ENCODE peak calls at places on chromosomes 13 and 19, in seven cellular contexts. F is osteocyte; Y is AG20443; G is EH; L is astrocyte of the hippocampus; R is activated T-cell treated with anti-CD3 and anti-CD28 coated beads, Interleukin-2, amount 50 U/mL, for 72 hours; K is suprapubic skin. P is an unnamed sample.

GRCh38 chr19:38759590-38760003 is 13.7 kb downstream of the LGALS7 start:
- DNase-seq in Y (no peak), L (no peak), F (no peak), K (no peak), G (no peak), R (no peak), P (peak)

GRCh38 chr19:39542198-39542597 is 2.2 kb upstream of the EID2 start:
- DNase-seq in R (no peak), G (no peak), Y (no peak), L (no peak), K (no peak), F (peak), P (peak)

GRCh38 chr19:17229890-17230289 is 3.9 kb downstream of the OCEL1 start:
- DNase-seq in L (no peak), K (no peak), R (no peak), Y (no peak), F (no peak), G (no peak), P (no peak)

GRCh38 chr13:109140054-109140776 is 510.8 kb downstream of the MYO16 start:
- DNase-seq in F (no peak), Y (no peak), L (no peak), K (no peak), G (no peak), R (no peak), P (peak)

GRCh38 chr19:16078311-16078758 is 2.0 kb downstream of the TPM4 start:
- DNase-seq in G (no peak), K (peak), F (no peak), R (peak), Y (no peak), L (peak), P (no peak)

GRCh38 chr19:39154626-39155100 is 29.1 kb downstream of the PAK4 start:
- DNase-seq in F (no peak), L (no peak), Y (no peak), K (no peak), G (no peak), R (no peak), P (no peak)

GRCh38 chr13:21986602-21987001 is 315.7 kb downstream of the FGF9 start:
- DNase-seq in L (no peak), Y (peak), R (no peak), G (no peak), K (peak), F (no peak), P (peak)

GRCh38 chr19:2494084-2494446 is 18.1 kb downstream of the GADD45B start:
- DNase-seq in F (no peak), R (no peak), K (no peak), G (peak), Y (peak), L (peak), P (peak)

GRCh38 chr13:100533588-100534041 is 55.0 kb downstream of the GGACT start:
- DNase-seq in Y (no peak), G (no peak), R (no peak), K (no peak), F (peak), L (no peak), P (no peak)

GRCh38 chr19:48638831-48639381 is 1.7 kb upstream of the DBP start:
- DNase-seq in G (no peak), R (no peak), Y (no peak), L (no peak), F (no peak), K (peak), P (no peak)

GRCh38 chr19:53308339-53308811 is 25.2 kb upstream of the ZNF845 start:
- DNase-seq in R (peak), L (no peak), K (no peak), G (no peak), F (peak), Y (peak), P (peak)

GRCh38 chr19:40503300-40503699 is 36.5 kb downstream of the SPTBN4 start:
- DNase-seq in K (no peak), F (no peak), R (no peak), L (no peak), G (no peak), Y (no peak), P (no peak)

GRCh38 chr13:41547253-41548000 is 90.1 kb downstream of the RGCC start:
- DNase-seq in K (no peak), F (no peak), G (no peak), Y (peak), R (no peak), L (no peak), P (peak)

GRCh38 chr13:108915634-108916497 is 286.5 kb downstream of the MYO16 start:
- DNase-seq in G (peak), K (peak), Y (peak), R (peak), L (peak), F (no peak), P (peak)

GRCh38 chr19:18428837-18429674 is 8.9 kb downstream of the ISYNA1 start:
- DNase-seq in G (peak), L (peak), K (peak), F (peak), R (peak), Y (peak), P (peak)

GRCh38 chr19:44847144-44848035 is 1.3 kb downstream of the NECTIN2 start:
- DNase-seq in F (peak), L (peak), Y (peak), G (peak), K (peak), R (peak), P (peak)

GRCh38 chr19:12580180-12580694 is 29.0 kb upstream of the ZNF564 start:
- DNase-seq in K (no peak), F (peak), Y (no peak), L (peak), R (no peak), G (peak), P (no peak)

GRCh38 chr19:46000497-46001246 is 5.4 kb downstream of the CCDC61 start:
- DNase-seq in F (no peak), Y (peak), R (peak), K (no peak), L (peak), G (no peak), P (peak)

GRCh38 chr19:3986260-3987041 is 1.2 kb upstream of the EEF2 start:
- DNase-seq in Y (peak), F (no peak), K (no peak), L (peak), G (peak), R (peak), P (peak)

GRCh38 chr13:98143157-98143553 is 261 bp downstream of the FARP1 start:
- DNase-seq in F (no peak), L (no peak), Y (no peak), K (no peak), G (no peak), R (peak), P (peak)

GRCh38 chr19:14113762-14114414 is 3.7 kb downstream of the PRKACA start:
- DNase-seq in K (no peak), L (no peak), R (peak), G (no peak), F (no peak), Y (no peak), P (no peak)

GRCh38 chr19:6362351-6362801 is 1.0 kb downstream of the CLPP start:
- DNase-seq in G (peak), K (no peak), R (peak), L (no peak), Y (no peak), F (no peak), P (no peak)

GRCh38 chr13:99468971-99469545 is 32.2 kb upstream of the TM9SF2 start:
- DNase-seq in F (no peak), Y (no peak), G (no peak), K (no peak), R (no peak), L (no peak), P (peak)

GRCh38 chr13:36038785-36039415 is 92.3 kb downstream of the DCLK1 start:
- DNase-seq in L (no peak), G (peak), R (no peak), Y (no peak), K (no peak), F (no peak), P (no peak)

GRCh38 chr19:9913237-9914000 is 22.9 kb downstream of the OLFM2 start:
- DNase-seq in F (no peak), G (peak), Y (peak), R (no peak), K (no peak), L (peak), P (no peak)

GRCh38 chr19:14555918-14556661 is 15.8 kb downstream of the NDUFB7 start:
- DNase-seq in Y (peak), G (peak), F (no peak), L (peak), R (peak), K (no peak), P (no peak)

GRCh38 chr19:49672131-49672919 is 4.7 kb upstream of the PRMT1 start:
- DNase-seq in R (peak), L (peak), K (no peak), Y (peak), G (peak), F (peak), P (peak)

GRCh38 chr19:9309974-9310446 is 372 bp upstream of the ZNF699 start:
- DNase-seq in F (no peak), L (no peak), R (no peak), G (peak), Y (peak), K (peak), P (peak)

GRCh38 chr13:63198076-63198475 is 1782.4 kb upstream of the PCDH20 start:
- DNase-seq in Y (no peak), K (no peak), F (no peak), L (peak), R (no peak), G (peak), P (no peak)

GRCh38 chr19:38401148-38401547 is 1.7 kb upstream of the FAM98C start:
- DNase-seq in K (no peak), G (peak), Y (no peak), L (peak), F (no peak), R (no peak), P (no peak)

GRCh38 chr19:21321996-21322395 is 7.2 kb downstream of the ZNF708 start:
- DNase-seq in Y (peak), L (peak), F (no peak), R (no peak), G (peak), K (no peak), P (peak)

GRCh38 chr19:41193420-41194156 is 569 bp downstream of the CYP2S1 start:
- DNase-seq in G (no peak), Y (no peak), F (no peak), L (no peak), K (no peak), R (no peak), P (no peak)

GRCh38 chr13:77028202-77028601 is 1.2 kb upstream of the FBXL3 start:
- DNase-seq in R (no peak), L (peak), K (no peak), Y (no peak), G (peak), F (no peak), P (peak)

GRCh38 chr19:36257512-36257876 is 42.6 kb downstream of the ZNF146 start:
- DNase-seq in R (no peak), Y (peak), K (no peak), G (no peak), L (peak), F (no peak), P (peak)

GRCh38 chr13:75407473-75407872 is 74.5 kb downstream of the TBC1D4 start:
- DNase-seq in G (no peak), F (no peak), K (no peak), L (no peak), Y (no peak), R (no peak), P (no peak)

GRCh38 chr19:954672-955494 is 29.0 kb downstream of the ARID3A start:
- DNase-seq in F (no peak), Y (no peak), G (no peak), R (no peak), K (peak), L (no peak), P (peak)

GRCh38 chr19:39347332-39348227 is 5.4 kb downstream of the SAMD4B start:
- DNase-seq in Y (no peak), R (peak), K (no peak), F (no peak), G (peak), L (peak), P (no peak)

GRCh38 chr19:29858000-29858596 is 46.3 kb downstream of the CCNE1 start:
- DNase-seq in K (no peak), R (peak), F (no peak), L (peak), Y (no peak), G (peak), P (peak)

GRCh38 chr19:36141039-36141914 is 1.4 kb downstream of the CAPNS1 start:
- DNase-seq in F (peak), K (peak), G (peak), L (peak), Y (peak), R (peak), P (peak)